ENCODE peak calls at places on chromosomes 12 and 14, in five cellular contexts. U is SJSA1, G is GM23248, X is DMS53, W is brain microvascular endothelial cell. F is an unnamed sample.

GRCh38 chr12:131164096-131164872 is 210.6 kb downstream of the ADGRD1 start:
- DNase-seq in W (no peak), X (peak), G (no peak), U (no peak), F (no peak)

GRCh38 chr14:22542360-22542759 is 46.7 kb downstream of the DAD1 start:
- DNase-seq in U (no peak), W (no peak), G (no peak), X (no peak), F (peak)

GRCh38 chr12:83805137-83805818 is 1107.3 kb downstream of the SLC6A15 start:
- DNase-seq in W (no peak), G (no peak), U (no peak), X (no peak), F (no peak)

GRCh38 chr14:92481386-92481785 is 32.2 kb upstream of the RIN3 start:
- DNase-seq in X (no peak), W (peak), U (peak), G (peak), F (no peak)

GRCh38 chr12:132238487-132239248 is 90.7 kb downstream of the GALNT9 start:
- DNase-seq in G (peak), W (no peak), U (no peak), X (no peak), F (no peak)

GRCh38 chr12:81245458-81245857 is 167.6 kb downstream of the ACSS3 start:
- DNase-seq in X (peak), G (no peak), U (no peak), W (no peak), F (no peak)

GRCh38 chr12:78028426-78028825 is 197.7 kb downstream of the NAV3 start:
- DNase-seq in W (no peak), U (no peak), G (no peak), X (no peak), F (no peak)

GRCh38 chr12:47736877-47737676 is 11.8 kb upstream of the ENDOU start:
- DNase-seq in X (no peak), W (no peak), U (no peak), G (peak), F (no peak)

GRCh38 chr12:122473543-122474323 is 27.0 kb downstream of the ZCCHC8 start:
- DNase-seq in W (peak), U (no peak), X (no peak), G (peak), F (no peak)

GRCh38 chr14:33675415-33676130 is 275.3 kb downstream of the EGLN3 start:
- DNase-seq in X (no peak), W (no peak), U (no peak), G (peak), F (no peak)

GRCh38 chr12:65670775-65671174 is 153.5 kb upstream of the HMGA2 start:
- DNase-seq in G (peak), W (no peak), U (no peak), X (no peak), F (no peak)

GRCh38 chr12:61916856-61917255 is 343.3 kb upstream of the USP15 start:
- DNase-seq in W (peak), U (no peak), X (peak), G (no peak), F (no peak)

GRCh38 chr12:67804168-67804567 is 155.6 kb downstream of the DYRK2 start:
- DNase-seq in W (no peak), X (no peak), U (no peak), G (no peak), F (no peak)

GRCh38 chr14:71049435-71050147 is 142.3 kb downstream of the PCNX1 start:
- DNase-seq in U (no peak), G (peak), W (no peak), X (no peak), F (no peak)

GRCh38 chr12:43337571-43338497 is 214.2 kb downstream of the ADAMTS20 start:
- DNase-seq in W (no peak), U (no peak), G (peak), X (no peak), F (no peak)

GRCh38 chr12:3882896-3883564 is 9.8 kb upstream of the PARP11 start:
- DNase-seq in W (peak), G (peak), X (peak), U (no peak), F (no peak)

GRCh38 chr12:2900642-2901041 is 10.0 kb downstream of the TULP3 start:
- DNase-seq in X (no peak), W (no peak), G (no peak), U (no peak), F (no peak)

GRCh38 chr12:1629338-1630080 is 478 bp downstream of the WNT5B start:
- DNase-seq in U (no peak), X (peak), G (no peak), W (no peak), F (no peak)

GRCh38 chr12:85835810-85836715 is at the start of gene RASSF9:
- DNase-seq in X (peak), G (peak), U (no peak), W (peak), F (no peak)

GRCh38 chr12:51082561-51083139 is 746 bp downstream of the CSRNP2 start:
- DNase-seq in U (no peak), W (peak), X (peak), G (peak), F (peak)

GRCh38 chr14:65832431-65833253 is 420.1 kb downstream of the FUT8 start:
- DNase-seq in X (peak), U (no peak), G (peak), W (peak), F (peak)

GRCh38 chr14:78997811-78998210 is 827.6 kb downstream of the NRXN3 start:
- DNase-seq in X (peak), U (no peak), W (peak), G (peak), F (no peak)

GRCh38 chr12:54759751-54760150 is 94.6 kb upstream of the MUCL1 start:
- DNase-seq in W (peak), U (no peak), X (peak), G (peak), F (peak)

GRCh38 chr12:15700595-15700994 is 88.6 kb downstream of the EPS8 start:
- DNase-seq in W (peak), G (peak), X (peak), U (peak), F (peak)

GRCh38 chr12:78829690-78830089 is 34.9 kb upstream of the SYT1 start:
- DNase-seq in G (no peak), X (no peak), U (no peak), W (no peak), F (no peak)

GRCh38 chr12:131264625-131265024 is 310.9 kb downstream of the ADGRD1 start:
- DNase-seq in U (no peak), W (no peak), X (peak), G (no peak), F (no peak)

GRCh38 chr12:123498126-123498825 is 35.2 kb downstream of the RILPL1 start:
- DNase-seq in U (no peak), W (no peak), X (no peak), G (no peak), F (no peak)

GRCh38 chr12:57461326-57461903 is 1.8 kb downstream of the GLI1 start:
- DNase-seq in W (no peak), U (peak), X (peak), G (peak), F (no peak)

GRCh38 chr12:48932878-48933277 is 7.6 kb upstream of the FKBP11 start:
- DNase-seq in X (no peak), U (no peak), G (no peak), W (no peak), F (no peak)

GRCh38 chr14:57390806-57391562 is 598 bp downstream of the NAA30 start:
- DNase-seq in G (peak), W (no peak), U (no peak), X (peak), F (no peak)

GRCh38 chr12:113898466-113898865 is 67.7 kb downstream of the RBM19 start:
- DNase-seq in W (no peak), U (peak), G (no peak), X (no peak), F (no peak)

GRCh38 chr14:67618617-67619063 is 1.1 kb upstream of the ARG2 start:
- DNase-seq in G (peak), U (no peak), X (peak), W (peak), F (peak)

GRCh38 chr14:54591461-54592245 is 24.7 kb downstream of the SAMD4A start:
- DNase-seq in U (peak), G (peak), X (no peak), W (no peak), F (peak)

GRCh38 chr12:92290016-92290685 is 144.5 kb upstream of the BTG1 start:
- DNase-seq in X (peak), G (peak), W (peak), U (no peak), F (no peak)

GRCh38 chr12:117472983-117473382 is 111.6 kb upstream of the NOS1 start:
- DNase-seq in W (no peak), U (no peak), X (peak), G (peak), F (no peak)

F was measured in foreskin melanocyte.